ENCODE peak calls at places on chromosome 18, in four cellular contexts. F, R, A and L are unnamed samples.

GRCh38 chr18:11105463-11105862 is 43.9 kb downstream of the PIEZO2 start:
- DNase-seq in F (no peak), R (no peak), A (no peak), L (no peak)

GRCh38 chr18:11669271-11669947 is 19.7 kb upstream of the GNAL start:
- DNase-seq in F (no peak), R (no peak), A (no peak), L (no peak)

GRCh38 chr18:35525795-35526475 is 28.2 kb upstream of the INO80C start:
- DNase-seq in F (peak; percentile 21), R (no peak), A (no peak), L (no peak)

GRCh38 chr18:70659026-70659726 is 370.3 kb downstream of the SOCS6 start:
- DNase-seq in F (no peak), R (no peak), A (no peak), L (no peak)

GRCh38 chr18:12657849-12658829 is at the start of gene SPIRE1:
- DNase-seq in F (peak; percentile 82), R (peak; percentile 82), A (peak; percentile 86), L (peak; percentile 82)

GRCh38 chr18:361941-362913 is 94.4 kb upstream of the THOC1 start:
- DNase-seq in F (peak; percentile 28), R (no peak), A (no peak), L (no peak)

GRCh38 chr18:75624836-75625235 is 197.3 kb upstream of the SMIM21 start:
- DNase-seq in F (no peak), R (no peak), A (no peak), L (no peak)

GRCh38 chr18:41624461-41624860 is 330.6 kb upstream of the PIK3C3 start:
- DNase-seq in F (no peak), R (no peak), A (no peak), L (no peak)

DNA sequence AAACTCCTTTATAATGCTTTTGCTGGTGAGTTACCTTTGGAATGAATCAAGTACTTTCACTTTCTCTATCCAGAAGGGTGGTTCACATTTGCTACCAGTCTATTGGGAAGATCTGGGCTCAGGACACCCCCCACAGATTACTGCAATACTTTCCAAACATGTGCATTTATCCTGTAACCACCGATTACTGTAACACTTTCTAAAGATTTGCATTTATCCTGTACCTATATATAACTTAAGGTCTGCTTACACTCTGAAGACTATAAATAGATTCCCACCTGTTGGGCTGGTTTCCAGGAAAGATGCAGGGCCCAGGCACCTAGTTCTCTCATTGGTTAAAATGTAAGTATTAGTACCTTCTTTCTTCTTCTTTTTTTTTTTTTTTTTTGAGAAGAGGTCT is 113.0 kb upstream of the NEDD4L start:
- DNase-seq in F (no peak), R (no peak), A (no peak), L (no peak)
- TF ChIP-seq CTCF in F (no peak), R (no peak), A (no peak), L (no peak)

DNA sequence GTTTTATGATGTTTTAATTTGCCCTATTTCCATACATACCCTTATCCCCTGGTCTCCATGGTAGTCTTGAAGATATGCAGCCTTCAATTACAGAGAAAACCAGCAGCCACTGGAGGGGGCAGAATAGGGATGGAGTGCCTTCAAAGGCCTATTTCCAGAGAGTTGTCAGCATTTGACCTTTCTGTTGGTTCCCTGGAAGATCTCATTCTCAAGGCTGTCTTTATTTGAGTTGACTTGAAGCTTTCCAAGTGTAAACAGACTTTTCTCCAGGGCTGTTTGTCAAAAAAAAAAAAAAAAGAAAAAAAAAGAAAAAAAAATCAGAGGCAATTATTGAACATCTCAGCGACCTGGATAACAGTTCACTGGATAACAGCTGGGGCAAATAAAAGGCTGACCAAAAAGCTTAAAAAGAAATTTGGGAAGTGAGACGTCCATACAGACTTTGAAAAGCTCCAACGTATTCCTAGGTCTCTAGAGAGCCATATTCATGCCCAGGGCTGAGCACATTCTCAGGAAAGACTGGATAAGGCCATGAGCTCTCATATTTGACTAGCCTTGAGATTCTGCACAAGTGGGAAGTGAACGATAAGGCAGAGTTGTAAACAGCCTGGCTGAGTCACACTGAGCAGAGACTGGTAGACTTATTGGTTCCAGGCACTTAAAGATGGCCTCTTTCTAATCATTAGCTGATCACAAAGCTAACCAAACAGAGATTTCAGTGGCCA is 126.6 kb downstream of the VAPA start:
- DNase-seq in F (no peak), R (no peak), A (no peak), L (no peak)
- H3K4me1 ChIP-seq in F (peaks cover 5% of the 10 kb centered on the region), R (no peaks in the 10 kb centered on the region), A (peaks cover 11% of the 10 kb centered on the region), L (peaks cover 24% of the 10 kb centered on the region)

GRCh38 chr18:21289843-21290242 is 47.8 kb downstream of the GREB1L start:
- DNase-seq in F (no peak), R (no peak), A (no peak), L (no peak)
- H3K4me3 ChIP-seq in F (no peak overlapping the region), R (no peak overlapping the region), A (no peak overlapping the region), L (no peak overlapping the region)

GRCh38 chr18:69622961-69623360 is 222.3 kb downstream of the DOK6 start:
- DNase-seq in F (no peak), R (no peak), A (no peak), L (no peak)
- TF ChIP-seq CTCF in F (no peak), R (no peak), A (no peak), L (no peak)

DNA sequence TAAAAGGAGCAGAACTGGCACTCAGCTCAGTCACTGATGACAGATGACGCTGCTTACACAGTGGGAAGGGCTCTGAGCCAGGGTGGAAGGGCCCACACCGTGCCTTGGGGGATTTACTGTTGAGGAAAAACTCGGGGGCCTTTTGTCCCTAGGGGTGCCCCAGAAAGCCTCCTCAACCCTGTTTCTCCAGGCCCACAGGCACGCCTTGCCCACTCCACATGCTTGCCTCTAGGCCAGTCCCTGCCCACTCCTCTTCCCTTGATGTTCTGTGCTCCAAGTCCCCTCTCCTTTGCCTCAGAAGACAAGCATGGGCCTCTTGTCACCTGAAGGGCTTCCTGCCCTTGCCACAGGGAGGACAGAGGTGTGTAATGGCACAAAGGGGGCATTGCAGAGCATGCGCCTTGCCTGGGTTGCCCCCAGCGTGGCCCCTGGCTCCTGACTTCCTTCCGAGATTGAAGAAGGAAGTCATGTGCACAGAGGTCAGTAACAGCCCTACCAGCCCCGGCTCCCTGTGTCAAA is 65.0 kb downstream of the LIPG start:
- DNase-seq in F (no peak), R (no peak), A (no peak), L (no peak)
- H3K4me1 ChIP-seq in F (no peaks in the 10 kb centered on the region), R (no peaks in the 10 kb centered on the region), A (no peaks in the 10 kb centered on the region), L (no peaks in the 10 kb centered on the region)

DNA sequence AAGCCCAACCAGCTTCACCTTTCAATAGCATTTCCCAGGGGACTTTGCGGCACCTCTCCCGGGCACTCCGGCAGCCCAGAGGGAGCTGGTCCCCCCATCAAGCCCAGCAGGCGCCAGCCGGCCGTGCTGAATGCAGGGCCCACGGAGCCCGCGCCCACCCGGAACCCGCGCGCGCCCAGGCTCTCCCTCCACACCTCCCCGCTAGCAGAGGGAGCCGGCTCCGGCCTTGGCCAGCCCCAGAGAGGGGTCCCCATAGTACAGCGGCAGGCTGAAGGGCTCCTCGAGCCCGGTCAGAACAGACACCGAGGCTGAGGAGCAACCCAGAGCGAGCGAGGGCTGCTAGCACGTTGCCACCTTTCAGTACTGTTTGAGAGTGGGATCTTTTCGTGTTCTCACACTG is 300.8 kb downstream of the DSEL start:
- DNase-seq in F (no peak), R (no peak), A (no peak), L (no peak)
- H3K4me3 ChIP-seq in F (no peak overlapping the region), R (no peak overlapping the region), A (no peak overlapping the region), L (no peak overlapping the region)

GRCh38 chr18:2134364-2134763 is 436.9 kb downstream of the METTL4 start:
- DNase-seq in F (no peak), R (no peak), A (no peak), L (no peak)
- TF ChIP-seq CTCF in F (no peak), R (no peak), A (no peak), L (no peak)

GRCh38 chr18:44791520-44791919 is 110.8 kb downstream of the SETBP1 start:
- DNase-seq in F (no peak), R (no peak), A (no peak), L (no peak)
- H3K4me1 ChIP-seq in F (peaks cover 8% of the 10 kb centered on the region), R (no peaks in the 10 kb centered on the region), A (peaks cover 38% of the 10 kb centered on the region), L (peaks cover 61% of the 10 kb centered on the region)

DNA sequence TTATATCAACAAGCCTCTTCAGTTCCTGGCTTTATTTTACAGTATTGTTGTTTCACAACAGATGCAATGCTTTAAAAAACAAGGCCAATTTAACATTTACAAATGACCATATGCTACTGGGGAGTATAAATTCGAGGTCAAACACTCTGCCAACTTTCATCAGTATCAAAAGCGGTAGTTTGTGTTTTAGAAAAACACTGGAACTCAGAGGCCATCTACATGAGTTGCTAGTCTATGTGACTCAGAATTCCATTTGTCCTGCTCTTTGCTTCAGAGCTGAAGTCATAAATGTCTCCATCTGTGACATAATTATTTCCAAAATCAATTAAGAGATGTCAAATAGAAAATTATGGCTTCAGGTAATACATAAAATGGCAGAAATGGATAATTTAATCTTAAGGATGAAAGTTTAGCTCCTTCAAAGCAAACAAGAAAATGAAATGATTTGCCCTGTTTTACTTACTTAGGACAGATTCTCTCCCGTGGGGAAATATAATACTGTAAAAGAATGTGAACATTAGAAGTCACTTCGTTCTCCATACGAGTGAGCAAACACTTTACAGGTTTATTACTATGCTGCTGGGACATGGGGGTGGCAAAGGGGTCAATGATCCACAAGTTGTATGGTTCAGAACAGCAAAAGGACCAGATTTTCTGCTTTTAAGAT is 3.7 kb downstream of the MEX3C start:
- DNase-seq in F (no peak), R (no peak), A (no peak), L (no peak)
- H3K4me3 ChIP-seq in F (peak overlapping the region; percentile 75), R (no peak overlapping the region), A (no peak overlapping the region), L (peak overlapping the region; percentile 94)

GRCh38 chr18:46405832-46406538 is 251.0 kb downstream of the LOXHD1 start:
- DNase-seq in F (no peak), R (no peak), A (no peak), L (no peak)

GRCh38 chr18:46407471-46408166 is 249.4 kb downstream of the LOXHD1 start:
- DNase-seq in F (no peak), R (no peak), A (no peak), L (no peak)

GRCh38 chr18:46411191-46411590 is 245.8 kb downstream of the LOXHD1 start:
- DNase-seq in F (no peak), R (no peak), A (no peak), L (no peak)

GRCh38 chr18:46406539-46406932 is 250.5 kb downstream of the LOXHD1 start:
- DNase-seq in F (no peak), R (no peak), A (no peak), L (no peak)

DNA sequence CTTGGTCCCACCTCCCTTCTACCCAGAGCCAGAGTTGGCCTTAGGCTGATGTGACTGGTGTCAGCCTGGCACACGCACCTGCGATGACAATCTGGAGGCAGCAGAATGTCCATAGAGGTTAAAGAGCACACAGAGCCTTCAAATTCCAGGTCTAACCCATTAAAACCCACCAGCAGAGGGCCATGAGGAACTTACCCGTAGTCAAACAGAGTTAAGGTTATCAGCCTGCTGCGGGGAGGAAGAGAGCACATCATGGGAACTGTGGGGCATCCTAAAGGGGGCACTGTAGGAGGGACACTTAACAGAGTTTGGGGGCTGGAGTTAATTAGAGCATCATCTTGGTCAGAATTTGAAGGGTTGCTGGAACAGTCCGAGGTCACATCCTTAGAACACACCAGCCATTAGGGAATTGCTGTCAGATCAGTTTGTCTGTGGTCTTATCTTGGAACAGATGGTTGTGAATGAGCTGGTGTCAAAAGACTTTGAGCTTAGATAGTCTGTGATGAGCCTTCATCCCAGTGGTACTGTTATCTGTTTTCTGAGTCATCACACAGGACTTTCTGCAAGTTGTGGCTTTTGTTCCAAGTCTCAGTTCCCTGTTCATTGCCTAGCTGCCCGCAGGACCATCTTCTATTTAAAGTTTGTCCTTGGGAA is 248.6 kb downstream of the LOXHD1 start:
- DNase-seq in F (peak; percentile 82), R (no peak), A (no peak), L (no peak)
- TF ChIP-seq CTCF in F (peak; percentile 76), R (no peak), A (no peak), L (peak; percentile 14)